ENCODE peak calls at places on chromosomes 11 and 22, in seven cellular contexts. One of them, this sample, is unnamed.

GRCh38 chr11:129815596-129816461 is at the start of gene TMEM45B:
- DNase-seq in MCF 10A: no peak
- DNase-seq in brain microvascular endothelial cell: no peak
- DNase-seq in AG09319: no peak
- DNase-seq in tibial nerve: no peak
- DNase-seq in suprapubic skin: no peak
- DNase-seq in GM12865: no peak
- DNase-seq in this sample: no peak

GRCh38 chr11:118581057-118581456 is 8.8 kb downstream of the ARCN1 start:
- DNase-seq in MCF 10A: no peak
- DNase-seq in brain microvascular endothelial cell: no peak
- DNase-seq in AG09319: no peak
- DNase-seq in tibial nerve: no peak
- DNase-seq in suprapubic skin: no peak
- DNase-seq in GM12865: no peak
- DNase-seq in this sample: no peak

GRCh38 chr11:1916986-1917522 is 2.4 kb upstream of the TNNT3 start:
- DNase-seq in MCF 10A: no peak
- DNase-seq in brain microvascular endothelial cell: no peak
- DNase-seq in AG09319: no peak
- DNase-seq in tibial nerve: no peak
- DNase-seq in suprapubic skin: no peak
- DNase-seq in GM12865: peak
- DNase-seq in this sample: no peak

GRCh38 chr11:86274503-86274902 is 27.5 kb upstream of the HIKESHI start:
- DNase-seq in MCF 10A: peak
- DNase-seq in brain microvascular endothelial cell: no peak
- DNase-seq in AG09319: no peak
- DNase-seq in tibial nerve: no peak
- DNase-seq in suprapubic skin: no peak
- DNase-seq in GM12865: no peak
- DNase-seq in this sample: no peak

GRCh38 chr22:27588273-27588672 is 213.3 kb downstream of the MN1 start:
- DNase-seq in MCF 10A: no peak
- DNase-seq in brain microvascular endothelial cell: no peak
- DNase-seq in AG09319: no peak
- DNase-seq in tibial nerve: no peak
- DNase-seq in suprapubic skin: no peak
- DNase-seq in GM12865: no peak
- DNase-seq in this sample: no peak

GRCh38 chr11:114762437-114762836 is 84.1 kb downstream of the NXPE2 start:
- DNase-seq in MCF 10A: peak
- DNase-seq in brain microvascular endothelial cell: peak
- DNase-seq in AG09319: peak
- DNase-seq in tibial nerve: peak
- DNase-seq in suprapubic skin: peak
- DNase-seq in GM12865: peak
- DNase-seq in this sample: no peak

GRCh38 chr11:12048936-12049790 is 40.7 kb upstream of the DKK3 start:
- DNase-seq in MCF 10A: no peak
- DNase-seq in brain microvascular endothelial cell: peak
- DNase-seq in AG09319: no peak
- DNase-seq in tibial nerve: no peak
- DNase-seq in suprapubic skin: no peak
- DNase-seq in GM12865: no peak
- DNase-seq in this sample: no peak

GRCh38 chr22:21100149-21101032 is 54.6 kb downstream of the LRRC74B start:
- DNase-seq in MCF 10A: no peak
- DNase-seq in brain microvascular endothelial cell: no peak
- DNase-seq in AG09319: no peak
- DNase-seq in tibial nerve: no peak
- DNase-seq in suprapubic skin: peak
- DNase-seq in GM12865: no peak
- DNase-seq in this sample: no peak

GRCh38 chr22:20268350-20269012 is 363 bp upstream of the RTN4R start:
- DNase-seq in MCF 10A: peak
- DNase-seq in brain microvascular endothelial cell: no peak
- DNase-seq in AG09319: no peak
- DNase-seq in tibial nerve: peak
- DNase-seq in suprapubic skin: no peak
- DNase-seq in GM12865: peak
- DNase-seq in this sample: peak

GRCh38 chr11:62676698-62677097 is 2.2 kb downstream of the UBXN1 start:
- DNase-seq in MCF 10A: no peak
- DNase-seq in brain microvascular endothelial cell: no peak
- DNase-seq in AG09319: no peak
- DNase-seq in tibial nerve: no peak
- DNase-seq in suprapubic skin: no peak
- DNase-seq in GM12865: no peak
- DNase-seq in this sample: no peak

GRCh38 chr11:113014262-113014661 is 53.0 kb downstream of the NCAM1 start:
- DNase-seq in MCF 10A: no peak
- DNase-seq in brain microvascular endothelial cell: no peak
- DNase-seq in AG09319: no peak
- DNase-seq in tibial nerve: no peak
- DNase-seq in suprapubic skin: no peak
- DNase-seq in GM12865: no peak
- DNase-seq in this sample: no peak

GRCh38 chr11:85772700-85773099 is 38.2 kb downstream of the SYTL2 start:
- DNase-seq in MCF 10A: no peak
- DNase-seq in brain microvascular endothelial cell: no peak
- DNase-seq in AG09319: peak
- DNase-seq in tibial nerve: no peak
- DNase-seq in suprapubic skin: no peak
- DNase-seq in GM12865: no peak
- DNase-seq in this sample: no peak

GRCh38 chr11:123188508-123189165 is 6.4 kb downstream of the CLMP start:
- DNase-seq in MCF 10A: peak
- DNase-seq in brain microvascular endothelial cell: peak
- DNase-seq in AG09319: no peak
- DNase-seq in tibial nerve: no peak
- DNase-seq in suprapubic skin: no peak
- DNase-seq in GM12865: no peak
- DNase-seq in this sample: no peak

GRCh38 chr11:61549662-61550568 is 31.0 kb downstream of the SYT7 start:
- DNase-seq in MCF 10A: no peak
- DNase-seq in brain microvascular endothelial cell: no peak
- DNase-seq in AG09319: no peak
- DNase-seq in tibial nerve: no peak
- DNase-seq in suprapubic skin: no peak
- DNase-seq in GM12865: no peak
- DNase-seq in this sample: no peak

GRCh38 chr22:42648368-42649260 is 578 bp downstream of the CYB5R3 start:
- DNase-seq in MCF 10A: peak
- DNase-seq in brain microvascular endothelial cell: no peak
- DNase-seq in AG09319: no peak
- DNase-seq in tibial nerve: no peak
- DNase-seq in suprapubic skin: no peak
- DNase-seq in GM12865: peak
- DNase-seq in this sample: peak

GRCh38 chr11:105179542-105180278 is 40.1 kb upstream of the CARD18 start:
- DNase-seq in MCF 10A: no peak
- DNase-seq in brain microvascular endothelial cell: no peak
- DNase-seq in AG09319: no peak
- DNase-seq in tibial nerve: no peak
- DNase-seq in suprapubic skin: no peak
- DNase-seq in GM12865: no peak
- DNase-seq in this sample: no peak

GRCh38 chr22:25051073-25051472 is 98.6 kb downstream of the KIAA1671 start:
- DNase-seq in MCF 10A: no peak
- DNase-seq in brain microvascular endothelial cell: no peak
- DNase-seq in AG09319: no peak
- DNase-seq in tibial nerve: no peak
- DNase-seq in suprapubic skin: no peak
- DNase-seq in GM12865: peak
- DNase-seq in this sample: no peak
- TF ChIP-seq CTCF in MCF 10A: peak
- TF ChIP-seq CTCF in brain microvascular endothelial cell: peak
- TF ChIP-seq CTCF in AG09319: no peak
- TF ChIP-seq CTCF in tibial nerve: no peak
- TF ChIP-seq CTCF in suprapubic skin: no peak
- TF ChIP-seq CTCF in GM12865: peak
- TF ChIP-seq CTCF in this sample: no peak

GRCh38 chr22:38075105-38075825 is 8.7 kb downstream of the SLC16A8 start:
- DNase-seq in MCF 10A: no peak
- DNase-seq in brain microvascular endothelial cell: no peak
- DNase-seq in AG09319: no peak
- DNase-seq in tibial nerve: no peak
- DNase-seq in suprapubic skin: no peak
- DNase-seq in GM12865: no peak
- DNase-seq in this sample: no peak

GRCh38 chr22:38072322-38073149 is 11.4 kb downstream of the SLC16A8 start:
- DNase-seq in MCF 10A: no peak
- DNase-seq in brain microvascular endothelial cell: no peak
- DNase-seq in AG09319: no peak
- DNase-seq in tibial nerve: no peak
- DNase-seq in suprapubic skin: peak
- DNase-seq in GM12865: no peak
- DNase-seq in this sample: no peak

GRCh38 chr22:38073150-38074130 is 10.5 kb downstream of the SLC16A8 start:
- DNase-seq in MCF 10A: no peak
- DNase-seq in brain microvascular endothelial cell: no peak
- DNase-seq in AG09319: no peak
- DNase-seq in tibial nerve: no peak
- DNase-seq in suprapubic skin: no peak
- DNase-seq in GM12865: no peak
- DNase-seq in this sample: no peak

GRCh38 chr22:38075961-38076360 is 8.0 kb downstream of the SLC16A8 start:
- DNase-seq in MCF 10A: no peak
- DNase-seq in brain microvascular endothelial cell: no peak
- DNase-seq in AG09319: no peak
- DNase-seq in tibial nerve: no peak
- DNase-seq in suprapubic skin: no peak
- DNase-seq in GM12865: no peak
- DNase-seq in this sample: no peak

GRCh38 chr22:38074181-38075104 is 9.5 kb downstream of the SLC16A8 start:
- DNase-seq in MCF 10A: no peak
- DNase-seq in brain microvascular endothelial cell: no peak
- DNase-seq in AG09319: no peak
- DNase-seq in tibial nerve: no peak
- DNase-seq in suprapubic skin: no peak
- DNase-seq in GM12865: no peak
- DNase-seq in this sample: no peak
- TF ChIP-seq CTCF in MCF 10A: no peak
- TF ChIP-seq CTCF in brain microvascular endothelial cell: peak
- TF ChIP-seq CTCF in AG09319: peak
- TF ChIP-seq CTCF in tibial nerve: no peak
- TF ChIP-seq CTCF in suprapubic skin: no peak
- TF ChIP-seq CTCF in GM12865: no peak
- TF ChIP-seq CTCF in this sample: no peak

DNA sequence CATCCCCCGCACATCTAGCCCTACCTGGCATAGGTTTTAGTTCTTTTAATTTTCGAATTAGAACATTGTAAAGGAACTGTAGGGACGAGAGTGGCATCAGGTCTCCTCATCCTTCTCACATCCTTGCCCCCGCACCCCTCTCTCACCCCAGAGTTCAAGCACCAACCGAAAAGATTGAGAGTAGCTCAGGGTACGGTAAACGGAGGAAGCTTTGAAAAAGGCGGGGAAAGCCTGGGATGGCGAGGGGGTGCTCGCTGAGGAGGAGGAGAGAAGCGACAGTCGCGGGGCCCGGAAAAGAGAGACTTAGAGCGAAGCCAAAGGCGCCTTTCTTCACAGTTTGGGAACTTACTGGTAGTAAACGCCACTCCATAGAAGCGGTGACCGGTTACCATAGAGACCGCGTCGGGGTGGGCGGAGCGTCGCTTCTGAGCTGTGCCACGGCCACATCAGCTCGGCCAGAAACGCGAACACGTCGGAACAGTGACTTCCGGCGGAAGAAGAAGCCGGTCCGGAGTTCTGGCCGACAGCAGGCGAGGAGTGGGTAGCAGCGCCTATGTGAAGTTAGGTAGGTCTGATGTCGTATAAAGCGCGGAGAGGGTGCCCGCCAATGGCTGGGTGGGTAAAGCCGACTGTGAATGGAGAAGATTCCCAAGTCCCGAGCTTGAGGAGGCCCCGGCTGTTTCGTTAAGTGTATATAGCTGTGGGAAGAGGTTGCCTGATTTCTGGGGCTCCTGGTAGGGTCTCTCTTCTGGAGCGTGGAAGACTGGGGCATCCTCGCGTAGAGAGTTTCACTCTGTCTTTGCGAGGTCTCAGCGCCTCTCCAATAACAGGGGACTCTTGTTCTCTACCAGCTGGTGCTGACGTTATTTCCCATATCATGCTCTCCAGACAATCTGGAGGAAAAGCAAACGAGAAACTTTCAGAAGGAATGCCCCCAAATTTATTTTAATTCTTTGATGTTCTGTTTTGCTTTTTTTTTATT is at the start of the genes DCDC1 and DNAJC24:
- DNase-seq in MCF 10A: peak
- DNase-seq in brain microvascular endothelial cell: peak
- DNase-seq in AG09319: peak
- DNase-seq in tibial nerve: peak
- DNase-seq in suprapubic skin: peak
- DNase-seq in GM12865: peak
- DNase-seq in this sample: peak
- TF ChIP-seq CTCF in MCF 10A: no peak
- TF ChIP-seq CTCF in brain microvascular endothelial cell: no peak
- TF ChIP-seq CTCF in AG09319: no peak
- TF ChIP-seq CTCF in tibial nerve: no peak
- TF ChIP-seq CTCF in suprapubic skin: no peak
- TF ChIP-seq CTCF in GM12865: no peak
- TF ChIP-seq CTCF in this sample: no peak

GRCh38 chr22:25216230-25216629 is 3.2 kb upstream of the CRYBB2 start:
- DNase-seq in MCF 10A: no peak
- DNase-seq in brain microvascular endothelial cell: no peak
- DNase-seq in AG09319: no peak
- DNase-seq in tibial nerve: no peak
- DNase-seq in suprapubic skin: no peak
- DNase-seq in GM12865: no peak
- DNase-seq in this sample: no peak

GRCh38 chr22:25213221-25213620 is 6.2 kb upstream of the CRYBB2 start:
- DNase-seq in MCF 10A: no peak
- DNase-seq in brain microvascular endothelial cell: no peak
- DNase-seq in AG09319: no peak
- DNase-seq in tibial nerve: no peak
- DNase-seq in suprapubic skin: no peak
- DNase-seq in GM12865: no peak
- DNase-seq in this sample: no peak

GRCh38 chr22:25210831-25211230 is 8.6 kb upstream of the CRYBB2 start:
- DNase-seq in MCF 10A: no peak
- DNase-seq in brain microvascular endothelial cell: no peak
- DNase-seq in AG09319: no peak
- DNase-seq in tibial nerve: no peak
- DNase-seq in suprapubic skin: no peak
- DNase-seq in GM12865: no peak
- DNase-seq in this sample: no peak

GRCh38 chr22:25208743-25209505 is 9.3 kb downstream of the CRYBB3 start:
- DNase-seq in MCF 10A: no peak
- DNase-seq in brain microvascular endothelial cell: no peak
- DNase-seq in AG09319: no peak
- DNase-seq in tibial nerve: no peak
- DNase-seq in suprapubic skin: no peak
- DNase-seq in GM12865: no peak
- DNase-seq in this sample: no peak

DNA sequence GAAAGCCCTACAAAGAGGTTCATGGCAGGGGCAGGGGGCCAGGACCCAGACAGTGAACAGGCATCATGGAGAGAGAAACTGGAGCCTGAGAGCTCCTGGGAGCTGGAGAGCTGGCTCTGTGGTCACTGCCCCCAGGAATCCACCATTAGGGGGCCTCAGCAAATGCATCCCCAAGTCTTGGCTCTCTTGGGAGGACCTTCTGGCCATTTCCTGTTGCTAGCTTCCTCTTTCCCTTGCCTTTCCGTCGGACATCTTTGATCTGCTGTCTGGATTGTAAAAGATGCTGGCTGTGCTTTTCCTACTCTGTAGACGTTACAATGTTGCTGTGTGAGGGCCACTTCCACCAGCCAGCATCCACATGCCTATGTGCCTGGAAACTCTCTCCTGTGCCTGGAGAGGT is 7.1 kb upstream of the CRYBB2 start:
- DNase-seq in MCF 10A: no peak
- DNase-seq in brain microvascular endothelial cell: no peak
- DNase-seq in AG09319: no peak
- DNase-seq in tibial nerve: no peak
- DNase-seq in suprapubic skin: no peak
- DNase-seq in GM12865: no peak
- DNase-seq in this sample: no peak
- TF ChIP-seq CTCF in MCF 10A: no peak
- TF ChIP-seq CTCF in brain microvascular endothelial cell: no peak
- TF ChIP-seq CTCF in AG09319: no peak
- TF ChIP-seq CTCF in tibial nerve: no peak
- TF ChIP-seq CTCF in suprapubic skin: no peak
- TF ChIP-seq CTCF in GM12865: no peak
- TF ChIP-seq CTCF in this sample: no peak

This sample was measured in natural killer cell.